ENCODE peak calls at places on chromosomes 1 and 21, in six cellular contexts. One of them, this sample, is unnamed.

GRCh38 chr1:226754797-226755533 is 15.9 kb upstream of the ITPKB start:
- DNase-seq in heart right ventricle: no peak
- DNase-seq in HCT116: no peak
- DNase-seq in uterus: no peak
- DNase-seq in fibroblast of mammary gland: no peak
- DNase-seq in IMR-90: no peak
- DNase-seq in this sample: no peak

GRCh38 chr1:205066221-205066818 is 17.9 kb downstream of the TMEM81 start:
- DNase-seq in heart right ventricle: no peak
- DNase-seq in HCT116: peak; percentile 10
- DNase-seq in uterus: no peak
- DNase-seq in fibroblast of mammary gland: no peak
- DNase-seq in IMR-90: no peak
- DNase-seq in this sample: no peak

GRCh38 chr1:113396585-113396984 is 6.3 kb downstream of the MAGI3 start:
- DNase-seq in heart right ventricle: no peak
- DNase-seq in HCT116: peak; percentile 64
- DNase-seq in uterus: no peak
- DNase-seq in fibroblast of mammary gland: peak; percentile 78
- DNase-seq in IMR-90: peak; percentile 78
- DNase-seq in this sample: peak; percentile 72

GRCh38 chr1:218585565-218586184 is 240.5 kb downstream of the TGFB2 start:
- DNase-seq in heart right ventricle: no peak
- DNase-seq in HCT116: peak; percentile 65
- DNase-seq in uterus: no peak
- DNase-seq in fibroblast of mammary gland: peak; percentile 87
- DNase-seq in IMR-90: peak; percentile 86
- DNase-seq in this sample: no peak

GRCh38 chr1:208222376-208223110 is 21.6 kb downstream of the PLXNA2 start:
- DNase-seq in heart right ventricle: no peak
- DNase-seq in HCT116: no peak
- DNase-seq in uterus: no peak
- DNase-seq in fibroblast of mammary gland: no peak
- DNase-seq in IMR-90: no peak
- DNase-seq in this sample: no peak

GRCh38 chr1:9890224-9890731 is 19.8 kb downstream of the CTNNBIP1 start:
- DNase-seq in heart right ventricle: peak; percentile 52
- DNase-seq in HCT116: peak; percentile 87
- DNase-seq in uterus: peak; percentile 58
- DNase-seq in fibroblast of mammary gland: peak; percentile 93
- DNase-seq in IMR-90: peak; percentile 96
- DNase-seq in this sample: peak; percentile 84

GRCh38 chr1:53198241-53198651 is 1.6 kb downstream of the CPT2 start:
- DNase-seq in heart right ventricle: no peak
- DNase-seq in HCT116: no peak
- DNase-seq in uterus: no peak
- DNase-seq in fibroblast of mammary gland: peak; percentile 93
- DNase-seq in IMR-90: no peak
- DNase-seq in this sample: peak; percentile 88

GRCh38 chr1:6000444-6001288 is 8.4 kb upstream of the NPHP4 start:
- DNase-seq in heart right ventricle: no peak
- DNase-seq in HCT116: no peak
- DNase-seq in uterus: no peak
- DNase-seq in fibroblast of mammary gland: no peak
- DNase-seq in IMR-90: no peak
- DNase-seq in this sample: no peak

GRCh38 chr1:25613091-25613490 is 3.5 kb upstream of the MAN1C1 start:
- DNase-seq in heart right ventricle: no peak
- DNase-seq in HCT116: no peak
- DNase-seq in uterus: no peak
- DNase-seq in fibroblast of mammary gland: no peak
- DNase-seq in IMR-90: no peak
- DNase-seq in this sample: no peak

GRCh38 chr21:26389971-26390641 is 183.0 kb downstream of the CYYR1 start:
- DNase-seq in heart right ventricle: no peak
- DNase-seq in HCT116: peak; percentile 34
- DNase-seq in uterus: no peak
- DNase-seq in fibroblast of mammary gland: peak; percentile 61
- DNase-seq in IMR-90: peak; percentile 21
- DNase-seq in this sample: peak; percentile 80

GRCh38 chr1:153597206-153597605 is 15.7 kb downstream of the S100A16 start:
- DNase-seq in heart right ventricle: no peak
- DNase-seq in HCT116: no peak
- DNase-seq in uterus: no peak
- DNase-seq in fibroblast of mammary gland: peak; percentile 94
- DNase-seq in IMR-90: peak; percentile 86
- DNase-seq in this sample: no peak

GRCh38 chr1:48250572-48250971 is 28.1 kb downstream of the SLC5A9 start:
- DNase-seq in heart right ventricle: no peak
- DNase-seq in HCT116: no peak
- DNase-seq in uterus: no peak
- DNase-seq in fibroblast of mammary gland: no peak
- DNase-seq in IMR-90: no peak
- DNase-seq in this sample: no peak

GRCh38 chr1:234201600-234201999 is 171.7 kb upstream of the COA6 start:
- DNase-seq in heart right ventricle: no peak
- DNase-seq in HCT116: no peak
- DNase-seq in uterus: no peak
- DNase-seq in fibroblast of mammary gland: no peak
- DNase-seq in IMR-90: no peak
- DNase-seq in this sample: no peak

GRCh38 chr1:103284270-103284669 is 175.9 kb upstream of the COL11A1 start:
- DNase-seq in heart right ventricle: no peak
- DNase-seq in HCT116: no peak
- DNase-seq in uterus: no peak
- DNase-seq in fibroblast of mammary gland: peak; percentile 44
- DNase-seq in IMR-90: peak; percentile 13
- DNase-seq in this sample: peak; percentile 40

GRCh38 chr1:24566266-24566867 is 10.5 kb downstream of the NCMAP start:
- DNase-seq in heart right ventricle: no peak
- DNase-seq in HCT116: no peak
- DNase-seq in uterus: no peak
- DNase-seq in fibroblast of mammary gland: no peak
- DNase-seq in IMR-90: peak; percentile 15
- DNase-seq in this sample: no peak

GRCh38 chr1:74356493-74356892 is 121.3 kb downstream of the TNNI3K start:
- DNase-seq in heart right ventricle: no peak
- DNase-seq in HCT116: no peak
- DNase-seq in uterus: no peak
- DNase-seq in fibroblast of mammary gland: no peak
- DNase-seq in IMR-90: peak; percentile 62
- DNase-seq in this sample: no peak

GRCh38 chr1:161932668-161933067 is 91.0 kb downstream of the OLFML2B start:
- DNase-seq in heart right ventricle: peak; percentile 9
- DNase-seq in HCT116: no peak
- DNase-seq in uterus: no peak
- DNase-seq in fibroblast of mammary gland: peak; percentile 25
- DNase-seq in IMR-90: no peak
- DNase-seq in this sample: no peak

GRCh38 chr1:202304370-202304769 is 37.4 kb downstream of the UBE2T start:
- DNase-seq in heart right ventricle: peak; percentile 41
- DNase-seq in HCT116: no peak
- DNase-seq in uterus: no peak
- DNase-seq in fibroblast of mammary gland: no peak
- DNase-seq in IMR-90: no peak
- DNase-seq in this sample: no peak

GRCh38 chr1:247287460-247287859 is 31.6 kb downstream of the VN1R5 start:
- DNase-seq in heart right ventricle: no peak
- DNase-seq in HCT116: no peak
- DNase-seq in uterus: no peak
- DNase-seq in fibroblast of mammary gland: no peak
- DNase-seq in IMR-90: no peak
- DNase-seq in this sample: no peak
- TF ChIP-seq CTCF in heart right ventricle: no peak
- TF ChIP-seq CTCF in HCT116: peak; percentile 55
- TF ChIP-seq CTCF in uterus: no peak
- TF ChIP-seq CTCF in fibroblast of mammary gland: peak; percentile 2
- TF ChIP-seq CTCF in IMR-90: no peak
- TF ChIP-seq CTCF in this sample: no peak

GRCh38 chr1:37741130-37741529 is 23.8 kb downstream of the EPHA10 start:
- DNase-seq in heart right ventricle: no peak
- DNase-seq in HCT116: peak; percentile 8
- DNase-seq in uterus: no peak
- DNase-seq in fibroblast of mammary gland: peak; percentile 76
- DNase-seq in IMR-90: peak; percentile 6
- DNase-seq in this sample: peak; percentile 21
- H3K4me3 ChIP-seq in heart right ventricle: no peak overlapping the region
- H3K4me3 ChIP-seq in HCT116: no peak overlapping the region
- H3K4me3 ChIP-seq in uterus: no peak overlapping the region
- H3K4me3 ChIP-seq in fibroblast of mammary gland: no peak overlapping the region
- H3K4me3 ChIP-seq in IMR-90: no peak overlapping the region
- H3K4me3 ChIP-seq in this sample: no peak overlapping the region

GRCh38 chr1:55070291-55070690 is 30.9 kb downstream of the PCSK9 start:
- DNase-seq in heart right ventricle: no peak
- DNase-seq in HCT116: no peak
- DNase-seq in uterus: no peak
- DNase-seq in fibroblast of mammary gland: no peak
- DNase-seq in IMR-90: no peak
- DNase-seq in this sample: peak; percentile 17

GRCh38 chr1:55069280-55069679 is 29.9 kb downstream of the PCSK9 start:
- DNase-seq in heart right ventricle: no peak
- DNase-seq in HCT116: no peak
- DNase-seq in uterus: no peak
- DNase-seq in fibroblast of mammary gland: no peak
- DNase-seq in IMR-90: no peak
- DNase-seq in this sample: no peak

GRCh38 chr1:55073187-55073916 is 34.0 kb downstream of the PCSK9 start:
- DNase-seq in heart right ventricle: no peak
- DNase-seq in HCT116: no peak
- DNase-seq in uterus: no peak
- DNase-seq in fibroblast of mammary gland: no peak
- DNase-seq in IMR-90: no peak
- DNase-seq in this sample: no peak

GRCh38 chr1:55070765-55071164 is 31.4 kb downstream of the PCSK9 start:
- DNase-seq in heart right ventricle: no peak
- DNase-seq in HCT116: no peak
- DNase-seq in uterus: no peak
- DNase-seq in fibroblast of mammary gland: no peak
- DNase-seq in IMR-90: no peak
- DNase-seq in this sample: no peak

DNA sequence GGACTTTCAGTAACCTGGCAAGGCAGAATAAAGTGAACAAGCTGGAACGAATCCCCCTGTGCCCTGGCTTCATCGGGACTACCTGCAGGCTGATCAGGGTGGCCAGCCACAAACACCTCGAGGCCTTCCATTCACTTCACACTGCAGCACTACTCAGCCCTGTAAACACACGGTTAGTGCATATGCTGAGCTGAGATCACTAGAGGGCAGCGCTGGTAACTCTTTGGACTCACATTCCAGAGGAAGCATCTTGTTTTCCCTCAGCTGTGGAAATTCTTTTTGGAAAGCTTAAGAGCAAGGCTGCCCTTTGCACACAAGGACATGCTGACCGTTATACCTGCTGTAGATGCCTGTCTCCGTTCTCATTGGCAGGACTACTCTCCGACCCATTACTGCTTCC is 32.1 kb downstream of the PCSK9 start:
- DNase-seq in heart right ventricle: no peak
- DNase-seq in HCT116: no peak
- DNase-seq in uterus: no peak
- DNase-seq in fibroblast of mammary gland: peak; percentile 51
- DNase-seq in IMR-90: peak; percentile 70
- DNase-seq in this sample: peak; percentile 51
- TF ChIP-seq CTCF in heart right ventricle: peak; percentile 25
- TF ChIP-seq CTCF in HCT116: peak; percentile 59
- TF ChIP-seq CTCF in uterus: no peak
- TF ChIP-seq CTCF in fibroblast of mammary gland: peak; percentile 52
- TF ChIP-seq CTCF in IMR-90: peak; percentile 59
- TF ChIP-seq CTCF in this sample: peak; percentile 54

GRCh38 chr21:29245104-29245643 is 53.5 kb upstream of the BACH1 start:
- DNase-seq in heart right ventricle: no peak
- DNase-seq in HCT116: no peak
- DNase-seq in uterus: no peak
- DNase-seq in fibroblast of mammary gland: peak; percentile 42
- DNase-seq in IMR-90: peak; percentile 61
- DNase-seq in this sample: no peak
- H3K4me3 ChIP-seq in heart right ventricle: no peak overlapping the region
- H3K4me3 ChIP-seq in HCT116: no peak overlapping the region
- H3K4me3 ChIP-seq in uterus: no peak overlapping the region
- H3K4me3 ChIP-seq in fibroblast of mammary gland: no peak overlapping the region
- H3K4me3 ChIP-seq in IMR-90: no peak overlapping the region
- H3K4me3 ChIP-seq in this sample: no peak overlapping the region

DNA sequence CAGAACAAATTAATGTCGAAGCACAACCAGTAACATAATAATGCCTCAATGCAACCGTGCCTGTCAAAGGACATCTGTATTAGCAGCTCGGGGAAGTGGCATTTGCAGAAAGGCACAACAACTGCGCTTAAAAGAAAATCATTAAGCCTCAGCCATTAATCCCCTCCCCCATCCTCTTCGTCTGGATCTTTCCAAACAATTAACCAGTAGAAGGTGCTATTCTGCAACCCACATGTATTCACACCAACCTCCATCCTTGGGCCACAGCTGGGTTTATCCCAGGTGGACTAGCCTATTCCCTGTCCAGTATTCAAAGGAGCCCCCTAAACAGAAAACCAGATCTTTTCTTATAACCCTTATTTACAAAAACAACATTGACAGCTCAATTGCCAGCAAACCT is 2.6 kb downstream of the RERE start:
- DNase-seq in heart right ventricle: no peak
- DNase-seq in HCT116: no peak
- DNase-seq in uterus: no peak
- DNase-seq in fibroblast of mammary gland: no peak
- DNase-seq in IMR-90: no peak
- DNase-seq in this sample: no peak
- TF ChIP-seq CTCF in heart right ventricle: peak; percentile 19
- TF ChIP-seq CTCF in HCT116: peak; percentile 54
- TF ChIP-seq CTCF in uterus: peak; percentile 19
- TF ChIP-seq CTCF in fibroblast of mammary gland: no peak
- TF ChIP-seq CTCF in IMR-90: no peak
- TF ChIP-seq CTCF in this sample: no peak

This sample was measured in AG10803.